ENCODE peak calls at places on chromosomes 4 and X, in five cellular contexts. J is heart right ventricle, C is NCI-H1436, O is iris pigment epithelial cell, P is Kasumi-1. N is an unnamed sample.

GRCh38 chr4:10144971-10145370 is 28.4 kb upstream of the WDR1 start:
- DNase-seq in J (no peak), O (no peak), P (peak), C (no peak), N (no peak)

GRCh38 chr4:121819216-121819980 is 4.3 kb downstream of the CCNA2 start:
- DNase-seq in O (peak), C (no peak), P (no peak), J (no peak), N (no peak)

GRCh38 chr4:83107636-83108035 is 6.9 kb downstream of the PLAC8 start:
- DNase-seq in J (no peak), O (no peak), P (no peak), C (no peak), N (no peak)

GRCh38 chrX:40420899-40421729 is 159.7 kb upstream of the ATP6AP2 start:
- DNase-seq in J (peak), C (no peak), O (peak), P (no peak), N (no peak)

GRCh38 chrX:70033348-70033747 is 16.4 kb downstream of the AWAT2 start:
- DNase-seq in O (no peak), P (peak), C (peak), J (no peak), N (no peak)

GRCh38 chr4:17103231-17103630 is 204.8 kb upstream of the LDB2 start:
- DNase-seq in C (no peak), J (no peak), O (peak), P (no peak), N (no peak)

GRCh38 chrX:78514852-78515251 is 144.3 kb downstream of the RTL3 start:
- DNase-seq in C (no peak), J (no peak), P (peak), O (no peak), N (no peak)

GRCh38 chr4:37667197-37668100 is 18.7 kb downstream of the RELL1 start:
- DNase-seq in P (no peak), C (no peak), J (no peak), O (no peak), N (no peak)

GRCh38 chr4:185005209-185005819 is 13.0 kb upstream of the HELT start:
- DNase-seq in C (peak), P (peak), O (peak), J (peak), N (no peak)

GRCh38 chrX:15343075-15343476 is 7.8 kb upstream of the PIGA start:
- DNase-seq in P (no peak), J (no peak), O (peak), C (no peak), N (no peak)

GRCh38 chrX:153844509-153845082 is 14.3 kb upstream of the PDZD4 start:
- DNase-seq in C (no peak), J (no peak), P (no peak), O (no peak), N (no peak)

GRCh38 chr4:75844151-75844662 is 58.0 kb downstream of the PPEF2 start:
- DNase-seq in J (no peak), P (no peak), C (no peak), O (peak), N (no peak)